ENCODE peak calls at places on chromosomes 1 and 21, in eight cellular contexts. One of them, this sample, is unnamed.
A peak's percentile ranks its signal among the peaks of the same experiment; 100 is the strongest.

GRCh38 chr1:102628008-102628736 is 480.1 kb downstream of the COL11A1 start:
- DNase-seq in osteocyte: no peak
- DNase-seq in M059J: peak; percentile 2
- DNase-seq in effector CD4-positive, alpha-beta T cell: no peak
- DNase-seq in PC-3: peak; percentile 19
- DNase-seq in NCI-H2171 treated with DMSO at 0.1 percent for 48 hours: no peak
- DNase-seq in NT2/D1: no peak
- DNase-seq in stimulated activated CD8-positive, alpha-beta memory T cell treated with anti-CD3 and anti-CD28 coated beads, Interleukin-15, amount 100 ng/mL, for 1 hour: no peak
- DNase-seq in this sample: peak; percentile 36

GRCh38 chr1:12142891-12143630 is 23.7 kb upstream of the TNFRSF1B start:
- DNase-seq in effector CD4-positive, alpha-beta T cell: no peak
- DNase-seq in PC-3: no peak
- DNase-seq in NT2/D1: no peak
- DNase-seq in NCI-H2171 treated with DMSO at 0.1 percent for 48 hours: no peak
- DNase-seq in osteocyte: no peak
- DNase-seq in stimulated activated CD8-positive, alpha-beta memory T cell treated with anti-CD3 and anti-CD28 coated beads, Interleukin-15, amount 100 ng/mL, for 1 hour: no peak
- DNase-seq in M059J: no peak
- DNase-seq in this sample: no peak

GRCh38 chr1:30234091-30234490 is 489.3 kb downstream of the MATN1 start:
- DNase-seq in NCI-H2171 treated with DMSO at 0.1 percent for 48 hours: no peak
- DNase-seq in NT2/D1: no peak
- DNase-seq in M059J: no peak
- DNase-seq in stimulated activated CD8-positive, alpha-beta memory T cell treated with anti-CD3 and anti-CD28 coated beads, Interleukin-15, amount 100 ng/mL, for 1 hour: no peak
- DNase-seq in PC-3: no peak
- DNase-seq in effector CD4-positive, alpha-beta T cell: no peak
- DNase-seq in osteocyte: no peak
- DNase-seq in this sample: no peak

GRCh38 chr21:42574234-42575027 is 60.8 kb downstream of the SLC37A1 start:
- DNase-seq in M059J: peak; percentile 7
- DNase-seq in effector CD4-positive, alpha-beta T cell: no peak
- DNase-seq in PC-3: no peak
- DNase-seq in NT2/D1: no peak
- DNase-seq in NCI-H2171 treated with DMSO at 0.1 percent for 48 hours: no peak
- DNase-seq in osteocyte: no peak
- DNase-seq in stimulated activated CD8-positive, alpha-beta memory T cell treated with anti-CD3 and anti-CD28 coated beads, Interleukin-15, amount 100 ng/mL, for 1 hour: no peak
- DNase-seq in this sample: no peak

GRCh38 chr21:25670726-25671125 is 31.7 kb downstream of the JAM2 start:
- DNase-seq in osteocyte: no peak
- DNase-seq in stimulated activated CD8-positive, alpha-beta memory T cell treated with anti-CD3 and anti-CD28 coated beads, Interleukin-15, amount 100 ng/mL, for 1 hour: no peak
- DNase-seq in M059J: peak; percentile 10
- DNase-seq in effector CD4-positive, alpha-beta T cell: no peak
- DNase-seq in PC-3: no peak
- DNase-seq in NCI-H2171 treated with DMSO at 0.1 percent for 48 hours: no peak
- DNase-seq in NT2/D1: no peak
- DNase-seq in this sample: no peak

GRCh38 chr1:103448560-103448959 is 76.9 kb upstream of the RNPC3 start:
- DNase-seq in stimulated activated CD8-positive, alpha-beta memory T cell treated with anti-CD3 and anti-CD28 coated beads, Interleukin-15, amount 100 ng/mL, for 1 hour: no peak
- DNase-seq in effector CD4-positive, alpha-beta T cell: no peak
- DNase-seq in PC-3: no peak
- DNase-seq in M059J: no peak
- DNase-seq in osteocyte: no peak
- DNase-seq in NCI-H2171 treated with DMSO at 0.1 percent for 48 hours: no peak
- DNase-seq in NT2/D1: no peak
- DNase-seq in this sample: peak; percentile 24

GRCh38 chr21:45309069-45309521 is 21.4 kb upstream of the POFUT2 start:
- DNase-seq in NCI-H2171 treated with DMSO at 0.1 percent for 48 hours: no peak
- DNase-seq in effector CD4-positive, alpha-beta T cell: peak; percentile 29
- DNase-seq in PC-3: peak; percentile 65
- DNase-seq in M059J: peak; percentile 86
- DNase-seq in stimulated activated CD8-positive, alpha-beta memory T cell treated with anti-CD3 and anti-CD28 coated beads, Interleukin-15, amount 100 ng/mL, for 1 hour: no peak
- DNase-seq in NT2/D1: peak; percentile 75
- DNase-seq in osteocyte: no peak
- DNase-seq in this sample: no peak

GRCh38 chr1:3553166-3553939 is 58.0 kb downstream of the MEGF6 start:
- DNase-seq in M059J: peak; percentile 90
- DNase-seq in effector CD4-positive, alpha-beta T cell: no peak
- DNase-seq in PC-3: peak; percentile 48
- DNase-seq in stimulated activated CD8-positive, alpha-beta memory T cell treated with anti-CD3 and anti-CD28 coated beads, Interleukin-15, amount 100 ng/mL, for 1 hour: no peak
- DNase-seq in NCI-H2171 treated with DMSO at 0.1 percent for 48 hours: no peak
- DNase-seq in osteocyte: no peak
- DNase-seq in NT2/D1: no peak
- DNase-seq in this sample: no peak

GRCh38 chr1:152035406-152036315 is 1.1 kb downstream of the S100A11 start:
- DNase-seq in M059J: peak; percentile 49
- DNase-seq in NCI-H2171 treated with DMSO at 0.1 percent for 48 hours: peak; percentile 77
- DNase-seq in stimulated activated CD8-positive, alpha-beta memory T cell treated with anti-CD3 and anti-CD28 coated beads, Interleukin-15, amount 100 ng/mL, for 1 hour: no peak
- DNase-seq in osteocyte: no peak
- DNase-seq in effector CD4-positive, alpha-beta T cell: no peak
- DNase-seq in NT2/D1: no peak
- DNase-seq in PC-3: peak; percentile 60
- DNase-seq in this sample: peak; percentile 46

GRCh38 chr1:44688760-44689446 is 14.4 kb downstream of the ARMH1 start:
- DNase-seq in effector CD4-positive, alpha-beta T cell: no peak
- DNase-seq in osteocyte: no peak
- DNase-seq in stimulated activated CD8-positive, alpha-beta memory T cell treated with anti-CD3 and anti-CD28 coated beads, Interleukin-15, amount 100 ng/mL, for 1 hour: no peak
- DNase-seq in PC-3: peak; percentile 63
- DNase-seq in NT2/D1: no peak
- DNase-seq in M059J: peak; percentile 13
- DNase-seq in NCI-H2171 treated with DMSO at 0.1 percent for 48 hours: no peak
- DNase-seq in this sample: peak; percentile 21

GRCh38 chr1:63320024-63320799 is 2.2 kb upstream of the FOXD3 start:
- DNase-seq in NCI-H2171 treated with DMSO at 0.1 percent for 48 hours: no peak
- DNase-seq in stimulated activated CD8-positive, alpha-beta memory T cell treated with anti-CD3 and anti-CD28 coated beads, Interleukin-15, amount 100 ng/mL, for 1 hour: no peak
- DNase-seq in effector CD4-positive, alpha-beta T cell: no peak
- DNase-seq in PC-3: no peak
- DNase-seq in osteocyte: no peak
- DNase-seq in NT2/D1: no peak
- DNase-seq in M059J: no peak
- DNase-seq in this sample: no peak